ENCODE peak calls at places on chromosome 10, in four cellular contexts. G is adrenal gland, W is ovary, J is spleen. O is an unnamed sample.

GRCh38 chr10:14953452-14954000 is 370 bp downstream of the DCLRE1C start:
- DNase-seq in G (peak; percentile 54), W (no peak), J (peak; percentile 94), O (peak; percentile 31)

GRCh38 chr10:50982989-50983388 is 91.3 kb upstream of the PRKG1 start:
- DNase-seq in G (no peak), W (no peak), J (no peak), O (no peak)

GRCh38 chr10:78028438-78029293 is 649 bp downstream of the POLR3A start:
- DNase-seq in G (peak; percentile 44), W (no peak), J (peak; percentile 78), O (peak; percentile 28)

GRCh38 chr10:58048936-58049335 is 218.8 kb downstream of the IPMK start:
- DNase-seq in G (no peak), W (no peak), J (no peak), O (no peak)

GRCh38 chr10:129786216-129786615 is 177.9 kb downstream of the EBF3 start:
- DNase-seq in G (no peak), W (no peak), J (peak; percentile 48), O (no peak)

GRCh38 chr10:21297525-21298383 is 227.7 kb downstream of the SKIDA1 start:
- DNase-seq in G (no peak), W (no peak), J (no peak), O (no peak)

GRCh38 chr10:86693721-86694369 is 25.5 kb downstream of the LDB3 start:
- DNase-seq in G (no peak), W (peak; percentile 64), J (no peak), O (no peak)

GRCh38 chr10:132265878-132266496 is 41.8 kb downstream of the STK32C start:
- DNase-seq in G (no peak), W (no peak), J (peak; percentile 11), O (no peak)

GRCh38 chr10:46053534-46054434 is 7.7 kb upstream of the MSMB start:
- DNase-seq in G (no peak), W (no peak), J (no peak), O (no peak)

GRCh38 chr10:30170814-30171213 is 111.4 kb upstream of the JCAD start:
- DNase-seq in G (no peak), W (no peak), J (no peak), O (no peak)

GRCh38 chr10:106410331-106410730 is 754.2 kb downstream of the SORCS1 start:
- DNase-seq in G (no peak), W (no peak), J (no peak), O (no peak)

GRCh38 chr10:65394898-65395297 is 1530.9 kb upstream of the LRRTM3 start:
- DNase-seq in G (no peak), W (no peak), J (no peak), O (no peak)

GRCh38 chr10:63164045-63164722 is 31.1 kb downstream of the NRBF2 start:
- DNase-seq in G (no peak), W (no peak), J (no peak), O (no peak)
- TF ChIP-seq POLR2A in G (no peak), W (no peak), J (no peak), O (no peak)

GRCh38 chr10:123136806-123137642 is 1.3 kb downstream of the HMX3 start:
- DNase-seq in G (no peak), W (no peak), J (no peak), O (no peak)
- TF ChIP-seq POLR2A in G (no peak), W (no peak), J (no peak), O (peak; percentile 54)

DNA sequence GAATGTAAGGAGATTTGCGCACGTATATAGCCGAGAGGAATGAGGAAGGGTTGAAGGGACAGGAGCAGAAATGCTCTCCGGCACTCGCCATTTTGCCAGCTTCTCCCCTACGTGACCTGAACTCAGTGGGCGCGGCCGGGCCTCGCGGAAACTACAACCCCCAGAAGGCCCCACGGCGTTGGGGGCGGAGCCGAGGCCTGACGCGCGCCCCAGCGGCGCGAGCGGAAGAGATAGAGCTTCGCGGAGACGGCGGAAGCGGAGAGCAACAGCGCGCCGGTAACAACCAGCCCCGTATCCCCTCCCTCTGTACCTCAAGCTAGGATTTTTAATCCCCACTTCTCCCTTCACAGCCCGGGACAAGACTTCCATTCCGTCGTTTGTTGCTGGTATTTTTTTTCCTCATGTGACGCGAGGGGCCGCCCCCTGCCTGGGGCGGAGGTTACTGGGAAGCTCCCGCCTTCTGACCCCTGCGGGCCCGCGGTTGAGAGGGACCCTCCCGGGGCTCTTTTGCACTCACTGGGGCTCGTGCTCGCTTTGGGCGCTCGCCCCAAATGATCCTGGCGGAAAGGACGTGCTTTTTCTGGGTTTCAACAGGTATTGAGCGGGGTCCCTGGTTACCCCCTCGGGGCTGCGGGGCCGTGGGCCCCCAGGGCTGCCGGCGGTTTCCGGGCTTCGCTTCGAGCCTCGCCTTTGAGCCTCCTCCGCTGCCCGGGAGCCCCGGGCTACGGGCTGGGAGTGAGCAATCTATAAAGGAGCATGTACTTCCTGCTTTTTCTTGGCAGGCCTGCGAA is at the start of gene R3HCC1L:
- DNase-seq in G (peak; percentile 91), W (peak; percentile 89), J (peak; percentile 97), O (peak; percentile 65)
- TF ChIP-seq POLR2A in G (peak; percentile 84), W (peak; percentile 57), J (no peak), O (peak; percentile 93)

GRCh38 chr10:16965242-16965620 is 148.0 kb upstream of the RSU1 start:
- DNase-seq in G (no peak), W (no peak), J (no peak), O (no peak)

GRCh38 chr10:16965740-16966447 is 148.7 kb upstream of the RSU1 start:
- DNase-seq in G (no peak), W (no peak), J (no peak), O (no peak)

GRCh38 chr10:16967866-16968721 is 150.9 kb upstream of the RSU1 start:
- DNase-seq in G (no peak), W (no peak), J (no peak), O (no peak)

GRCh38 chr10:16968722-16969055 is 151.5 kb upstream of the RSU1 start:
- DNase-seq in G (no peak), W (no peak), J (no peak), O (no peak)

DNA sequence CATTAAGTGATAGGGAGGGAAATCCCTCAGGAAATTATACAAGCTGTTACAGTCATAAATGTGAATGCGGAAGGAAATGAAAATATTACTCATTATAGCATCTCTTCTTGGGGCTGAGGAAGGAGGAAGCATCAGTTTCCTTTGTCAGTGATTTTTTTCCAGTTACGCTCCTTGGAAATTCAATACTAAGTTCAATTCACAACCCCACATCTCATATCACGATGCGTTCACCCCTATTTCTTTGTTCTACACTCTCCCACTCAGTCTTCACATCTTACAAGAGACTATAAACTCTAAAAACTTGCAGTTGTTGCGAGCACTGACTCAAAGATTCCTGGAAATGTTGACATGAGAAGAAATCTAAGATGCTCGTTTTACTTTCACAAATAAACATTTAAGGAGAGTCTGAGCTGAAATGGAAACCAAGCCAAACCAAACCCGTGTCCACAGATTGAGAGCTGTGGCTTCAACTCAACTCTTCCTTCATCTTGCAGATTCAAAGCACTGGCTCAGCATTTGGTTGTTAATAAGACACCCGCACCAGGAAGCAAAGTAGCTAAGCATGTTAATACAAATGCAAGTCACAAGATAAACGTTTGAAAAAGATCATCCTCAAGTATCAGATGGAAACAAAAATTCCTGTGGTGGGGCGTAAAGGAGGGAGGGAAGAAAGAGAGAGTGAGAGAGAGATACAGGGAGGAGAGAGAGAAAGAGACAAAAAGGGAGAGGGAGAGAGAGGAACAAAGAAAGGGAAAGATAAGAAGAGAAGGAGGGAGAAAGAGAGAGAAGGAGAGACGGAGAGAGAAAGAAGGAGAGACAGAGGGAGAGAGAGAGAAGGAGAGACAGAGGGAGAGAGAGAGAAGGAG is 150.0 kb upstream of the RSU1 start:
- DNase-seq in G (no peak), W (no peak), J (no peak), O (no peak)
- TF ChIP-seq POLR2A in G (no peak), W (no peak), J (no peak), O (no peak)

O was measured in GM12892.